ENCODE peak calls at places on chromosome 17, in six cellular contexts. One of them, this sample, is unnamed.

GRCh38 chr17:62134397-62134796 is 69.3 kb upstream of the MED13 start:
- DNase-seq in NCI-H2081: no peak
- DNase-seq in HTR-8/SVneo: peak
- DNase-seq in uterus: no peak
- DNase-seq in NCI-H1105: no peak
- DNase-seq in NAMALWA: no peak
- DNase-seq in this sample: no peak

GRCh38 chr17:72952220-72952619 is 140.3 kb downstream of the SLC39A11 start:
- DNase-seq in NCI-H2081: no peak
- DNase-seq in HTR-8/SVneo: no peak
- DNase-seq in uterus: no peak
- DNase-seq in NCI-H1105: no peak
- DNase-seq in NAMALWA: no peak
- DNase-seq in this sample: peak

GRCh38 chr17:28878158-28878910 is 19.2 kb downstream of the FLOT2 start:
- DNase-seq in NCI-H2081: no peak
- DNase-seq in HTR-8/SVneo: no peak
- DNase-seq in uterus: no peak
- DNase-seq in NCI-H1105: no peak
- DNase-seq in NAMALWA: no peak
- DNase-seq in this sample: no peak

GRCh38 chr17:54694287-54694887 is 206.3 kb upstream of the TOM1L1 start:
- DNase-seq in NCI-H2081: no peak
- DNase-seq in HTR-8/SVneo: no peak
- DNase-seq in uterus: no peak
- DNase-seq in NCI-H1105: peak
- DNase-seq in NAMALWA: no peak
- DNase-seq in this sample: peak

GRCh38 chr17:80678621-80679020 is 134.0 kb downstream of the RPTOR start:
- DNase-seq in NCI-H2081: no peak
- DNase-seq in HTR-8/SVneo: peak
- DNase-seq in uterus: no peak
- DNase-seq in NCI-H1105: no peak
- DNase-seq in NAMALWA: no peak
- DNase-seq in this sample: no peak

GRCh38 chr17:57945999-57946797 is 9.0 kb downstream of the CUEDC1 start:
- DNase-seq in NCI-H2081: no peak
- DNase-seq in HTR-8/SVneo: no peak
- DNase-seq in uterus: no peak
- DNase-seq in NCI-H1105: no peak
- DNase-seq in NAMALWA: peak
- DNase-seq in this sample: no peak

GRCh38 chr17:80789356-80789902 is 202.2 kb upstream of the CHMP6 start:
- DNase-seq in NCI-H2081: no peak
- DNase-seq in HTR-8/SVneo: peak
- DNase-seq in uterus: peak
- DNase-seq in NCI-H1105: no peak
- DNase-seq in NAMALWA: peak
- DNase-seq in this sample: no peak

GRCh38 chr17:4375039-4375748 is 8.7 kb upstream of the UBE2G1 start:
- DNase-seq in NCI-H2081: no peak
- DNase-seq in HTR-8/SVneo: no peak
- DNase-seq in uterus: no peak
- DNase-seq in NCI-H1105: no peak
- DNase-seq in NAMALWA: peak
- DNase-seq in this sample: no peak

GRCh38 chr17:43524945-43525575 is 21.1 kb downstream of the ETV4 start:
- DNase-seq in NCI-H2081: no peak
- DNase-seq in HTR-8/SVneo: no peak
- DNase-seq in uterus: no peak
- DNase-seq in NCI-H1105: no peak
- DNase-seq in NAMALWA: no peak
- DNase-seq in this sample: no peak

GRCh38 chr17:4573682-4574081 is 10.6 kb upstream of the SMTNL2 start:
- DNase-seq in NCI-H2081: no peak
- DNase-seq in HTR-8/SVneo: no peak
- DNase-seq in uterus: no peak
- DNase-seq in NCI-H1105: no peak
- DNase-seq in NAMALWA: peak
- DNase-seq in this sample: no peak

GRCh38 chr17:40915721-40916256 is 21.7 kb downstream of the KRT23 start:
- DNase-seq in NCI-H2081: no peak
- DNase-seq in HTR-8/SVneo: no peak
- DNase-seq in uterus: no peak
- DNase-seq in NCI-H1105: no peak
- DNase-seq in NAMALWA: no peak
- DNase-seq in this sample: no peak

GRCh38 chr17:79568661-79569060 is 42.2 kb downstream of the RBFOX3 start:
- DNase-seq in NCI-H2081: no peak
- DNase-seq in HTR-8/SVneo: no peak
- DNase-seq in uterus: no peak
- DNase-seq in NCI-H1105: no peak
- DNase-seq in NAMALWA: no peak
- DNase-seq in this sample: no peak

GRCh38 chr17:72466199-72466598 is 345.4 kb downstream of the SOX9 start:
- DNase-seq in NCI-H2081: no peak
- DNase-seq in HTR-8/SVneo: peak
- DNase-seq in uterus: no peak
- DNase-seq in NCI-H1105: no peak
- DNase-seq in NAMALWA: no peak
- DNase-seq in this sample: no peak

GRCh38 chr17:65431116-65431515 is 130.3 kb downstream of the AXIN2 start:
- DNase-seq in NCI-H2081: no peak
- DNase-seq in HTR-8/SVneo: no peak
- DNase-seq in uterus: no peak
- DNase-seq in NCI-H1105: no peak
- DNase-seq in NAMALWA: no peak
- DNase-seq in this sample: no peak

GRCh38 chr17:48610282-48611211 is at the start of gene HOXB7:
- DNase-seq in NCI-H2081: peak
- DNase-seq in HTR-8/SVneo: peak
- DNase-seq in uterus: peak
- DNase-seq in NCI-H1105: peak
- DNase-seq in NAMALWA: peak
- DNase-seq in this sample: no peak

GRCh38 chr17:41140360-41141132 is at the start of gene KRTAP4-6:
- DNase-seq in NCI-H2081: no peak
- DNase-seq in HTR-8/SVneo: peak
- DNase-seq in uterus: no peak
- DNase-seq in NCI-H1105: no peak
- DNase-seq in NAMALWA: no peak
- DNase-seq in this sample: no peak

GRCh38 chr17:27239046-27239445 is 54.9 kb upstream of the WSB1 start:
- DNase-seq in NCI-H2081: no peak
- DNase-seq in HTR-8/SVneo: no peak
- DNase-seq in uterus: no peak
- DNase-seq in NCI-H1105: no peak
- DNase-seq in NAMALWA: no peak
- DNase-seq in this sample: no peak

GRCh38 chr17:83024205-83024971 is 55.0 kb upstream of the METRNL start:
- DNase-seq in NCI-H2081: no peak
- DNase-seq in HTR-8/SVneo: no peak
- DNase-seq in uterus: no peak
- DNase-seq in NCI-H1105: no peak
- DNase-seq in NAMALWA: no peak
- DNase-seq in this sample: no peak

GRCh38 chr17:70091681-70092080 is 16.7 kb downstream of the KCNJ16 start:
- DNase-seq in NCI-H2081: no peak
- DNase-seq in HTR-8/SVneo: no peak
- DNase-seq in uterus: no peak
- DNase-seq in NCI-H1105: no peak
- DNase-seq in NAMALWA: no peak
- DNase-seq in this sample: no peak

GRCh38 chr17:66348605-66349165 is 46.3 kb downstream of the PRKCA start:
- DNase-seq in NCI-H2081: peak
- DNase-seq in HTR-8/SVneo: peak
- DNase-seq in uterus: peak
- DNase-seq in NCI-H1105: peak
- DNase-seq in NAMALWA: no peak
- DNase-seq in this sample: no peak

GRCh38 chr17:45223541-45224528 is 2.1 kb downstream of the FMNL1 start:
- DNase-seq in NCI-H2081: no peak
- DNase-seq in HTR-8/SVneo: no peak
- DNase-seq in uterus: no peak
- DNase-seq in NCI-H1105: no peak
- DNase-seq in NAMALWA: peak
- DNase-seq in this sample: no peak

GRCh38 chr17:74870512-74870911 is 2.3 kb downstream of the FDXR start:
- DNase-seq in NCI-H2081: no peak
- DNase-seq in HTR-8/SVneo: peak
- DNase-seq in uterus: peak
- DNase-seq in NCI-H1105: no peak
- DNase-seq in NAMALWA: no peak
- DNase-seq in this sample: no peak

GRCh38 chr17:77011173-77012011 is 129.4 kb upstream of the SEC14L1 start:
- DNase-seq in NCI-H2081: peak
- DNase-seq in HTR-8/SVneo: peak
- DNase-seq in uterus: no peak
- DNase-seq in NCI-H1105: peak
- DNase-seq in NAMALWA: peak
- DNase-seq in this sample: no peak

GRCh38 chr17:75271955-75272847 is 1.2 kb upstream of the MIF4GD start:
- DNase-seq in NCI-H2081: peak
- DNase-seq in HTR-8/SVneo: no peak
- DNase-seq in uterus: peak
- DNase-seq in NCI-H1105: no peak
- DNase-seq in NAMALWA: peak
- DNase-seq in this sample: peak

GRCh38 chr17:74185786-74186185 is 17.7 kb upstream of the RPL38 start:
- DNase-seq in NCI-H2081: peak
- DNase-seq in HTR-8/SVneo: no peak
- DNase-seq in uterus: no peak
- DNase-seq in NCI-H1105: no peak
- DNase-seq in NAMALWA: no peak
- DNase-seq in this sample: no peak

GRCh38 chr17:6461792-6462524 is 17.7 kb downstream of the PIMREG start:
- DNase-seq in NCI-H2081: no peak
- DNase-seq in HTR-8/SVneo: no peak
- DNase-seq in uterus: no peak
- DNase-seq in NCI-H1105: no peak
- DNase-seq in NAMALWA: no peak
- DNase-seq in this sample: no peak

GRCh38 chr17:72118588-72119279 is 2.1 kb upstream of the SOX9 start:
- DNase-seq in NCI-H2081: peak
- DNase-seq in HTR-8/SVneo: peak
- DNase-seq in uterus: peak
- DNase-seq in NCI-H1105: peak
- DNase-seq in NAMALWA: peak
- DNase-seq in this sample: peak

GRCh38 chr17:59804910-59805381 is 87.8 kb downstream of the TUBD1 start:
- DNase-seq in NCI-H2081: peak
- DNase-seq in HTR-8/SVneo: no peak
- DNase-seq in uterus: no peak
- DNase-seq in NCI-H1105: no peak
- DNase-seq in NAMALWA: peak
- DNase-seq in this sample: no peak

GRCh38 chr17:45335721-45336120 is 18.9 kb upstream of the MAP3K14 start:
- DNase-seq in NCI-H2081: no peak
- DNase-seq in HTR-8/SVneo: no peak
- DNase-seq in uterus: no peak
- DNase-seq in NCI-H1105: no peak
- DNase-seq in NAMALWA: no peak
- DNase-seq in this sample: no peak

This sample was measured in D341Med.